ENCODE peak calls at places on chromosomes 7 and 10, in seven cellular contexts. One of them, this sample, is unnamed.

GRCh38 chr7:30924624-30925023 is 13.0 kb downstream of the AQP1 start:
- DNase-seq in spleen: peak; percentile 54
- DNase-seq in prostate gland: no peak
- DNase-seq in CD8-positive, alpha-beta memory T cell: no peak
- DNase-seq in sigmoid colon: no peak
- DNase-seq in neural progenitor cell: no peak
- DNase-seq in WERI-Rb-1: no peak
- DNase-seq in this sample: peak; percentile 21

GRCh38 chr7:17849504-17849903 is 90.8 kb downstream of the SNX13 start:
- DNase-seq in spleen: no peak
- DNase-seq in prostate gland: no peak
- DNase-seq in CD8-positive, alpha-beta memory T cell: no peak
- DNase-seq in sigmoid colon: no peak
- DNase-seq in neural progenitor cell: no peak
- DNase-seq in WERI-Rb-1: no peak
- DNase-seq in this sample: no peak

GRCh38 chr7:32890553-32891045 is 961 bp downstream of the KBTBD2 start:
- DNase-seq in spleen: no peak
- DNase-seq in prostate gland: peak; percentile 53
- DNase-seq in CD8-positive, alpha-beta memory T cell: peak; percentile 72
- DNase-seq in sigmoid colon: no peak
- DNase-seq in neural progenitor cell: peak; percentile 21
- DNase-seq in WERI-Rb-1: no peak
- DNase-seq in this sample: no peak

GRCh38 chr10:26805567-26806245 is 55.1 kb downstream of the ABI1 start:
- DNase-seq in spleen: no peak
- DNase-seq in prostate gland: no peak
- DNase-seq in CD8-positive, alpha-beta memory T cell: no peak
- DNase-seq in sigmoid colon: no peak
- DNase-seq in neural progenitor cell: no peak
- DNase-seq in WERI-Rb-1: no peak
- DNase-seq in this sample: no peak

GRCh38 chr7:111265394-111265793 is 174.5 kb downstream of the LRRN3 start:
- DNase-seq in spleen: no peak
- DNase-seq in prostate gland: no peak
- DNase-seq in CD8-positive, alpha-beta memory T cell: no peak
- DNase-seq in sigmoid colon: no peak
- DNase-seq in neural progenitor cell: no peak
- DNase-seq in WERI-Rb-1: no peak
- DNase-seq in this sample: no peak

GRCh38 chr10:119494224-119495060 is 48.1 kb downstream of the RGS10 start:
- DNase-seq in spleen: no peak
- DNase-seq in prostate gland: peak; percentile 33
- DNase-seq in CD8-positive, alpha-beta memory T cell: no peak
- DNase-seq in sigmoid colon: peak; percentile 74
- DNase-seq in neural progenitor cell: no peak
- DNase-seq in WERI-Rb-1: no peak
- DNase-seq in this sample: no peak

GRCh38 chr10:14405076-14406065 is 74.6 kb upstream of the FRMD4A start:
- DNase-seq in spleen: no peak
- DNase-seq in prostate gland: no peak
- DNase-seq in CD8-positive, alpha-beta memory T cell: no peak
- DNase-seq in sigmoid colon: no peak
- DNase-seq in neural progenitor cell: no peak
- DNase-seq in WERI-Rb-1: no peak
- DNase-seq in this sample: no peak

GRCh38 chr10:111113961-111114830 is 37.4 kb downstream of the ADRA2A start:
- DNase-seq in spleen: no peak
- DNase-seq in prostate gland: no peak
- DNase-seq in CD8-positive, alpha-beta memory T cell: no peak
- DNase-seq in sigmoid colon: no peak
- DNase-seq in neural progenitor cell: no peak
- DNase-seq in WERI-Rb-1: no peak
- DNase-seq in this sample: no peak

GRCh38 chr7:110645060-110645459 is 445.9 kb upstream of the LRRN3 start:
- DNase-seq in spleen: no peak
- DNase-seq in prostate gland: no peak
- DNase-seq in CD8-positive, alpha-beta memory T cell: no peak
- DNase-seq in sigmoid colon: no peak
- DNase-seq in neural progenitor cell: no peak
- DNase-seq in WERI-Rb-1: no peak
- DNase-seq in this sample: no peak

GRCh38 chr7:66140924-66141323 is 26.3 kb downstream of the CRCP start:
- DNase-seq in spleen: no peak
- DNase-seq in prostate gland: peak; percentile 66
- DNase-seq in CD8-positive, alpha-beta memory T cell: no peak
- DNase-seq in sigmoid colon: peak; percentile 92
- DNase-seq in neural progenitor cell: peak; percentile 51
- DNase-seq in WERI-Rb-1: peak; percentile 45
- DNase-seq in this sample: peak; percentile 28

GRCh38 chr10:13787015-13787421 is 200.3 kb downstream of the PRPF18 start:
- DNase-seq in spleen: peak; percentile 82
- DNase-seq in prostate gland: no peak
- DNase-seq in CD8-positive, alpha-beta memory T cell: peak; percentile 89
- DNase-seq in sigmoid colon: no peak
- DNase-seq in neural progenitor cell: no peak
- DNase-seq in WERI-Rb-1: no peak
- DNase-seq in this sample: no peak

GRCh38 chr7:122260336-122260735 is 44.2 kb downstream of the FEZF1 start:
- DNase-seq in spleen: no peak
- DNase-seq in prostate gland: no peak
- DNase-seq in CD8-positive, alpha-beta memory T cell: no peak
- DNase-seq in sigmoid colon: no peak
- DNase-seq in neural progenitor cell: no peak
- DNase-seq in WERI-Rb-1: no peak
- DNase-seq in this sample: no peak

DNA sequence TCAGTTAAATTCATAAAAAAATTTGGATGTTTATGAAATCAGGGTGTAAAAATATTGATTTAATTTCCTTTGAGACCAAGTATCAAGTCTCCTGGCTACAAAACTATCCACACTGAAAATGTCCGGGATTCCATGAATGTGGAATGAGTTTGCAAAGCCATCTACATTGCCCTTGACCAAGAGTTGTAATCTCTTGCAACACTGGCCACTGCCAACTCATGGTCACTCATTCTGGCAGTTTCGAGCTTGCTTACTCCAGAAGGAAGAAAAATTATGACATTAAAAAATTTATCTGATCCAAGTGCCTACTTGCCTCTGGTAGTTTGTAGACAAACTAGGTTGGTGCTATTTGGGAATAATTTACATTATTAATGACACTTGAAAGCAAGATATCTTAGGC is 84.2 kb downstream of the NPY start:
- DNase-seq in spleen: no peak
- DNase-seq in prostate gland: no peak
- DNase-seq in CD8-positive, alpha-beta memory T cell: no peak
- DNase-seq in sigmoid colon: no peak
- DNase-seq in neural progenitor cell: no peak
- DNase-seq in WERI-Rb-1: no peak
- DNase-seq in this sample: no peak
- H3K4me3 ChIP-seq in spleen: no peak overlapping the region
- H3K4me3 ChIP-seq in prostate gland: no peak overlapping the region
- H3K4me3 ChIP-seq in CD8-positive, alpha-beta memory T cell: no peak overlapping the region
- H3K4me3 ChIP-seq in sigmoid colon: no peak overlapping the region
- H3K4me3 ChIP-seq in neural progenitor cell: no peak overlapping the region
- H3K4me3 ChIP-seq in WERI-Rb-1: no peak overlapping the region
- H3K4me3 ChIP-seq in this sample: no peak overlapping the region

GRCh38 chr7:855686-856369 is 20.5 kb upstream of the GET4 start:
- DNase-seq in spleen: no peak
- DNase-seq in prostate gland: no peak
- DNase-seq in CD8-positive, alpha-beta memory T cell: no peak
- DNase-seq in sigmoid colon: no peak
- DNase-seq in neural progenitor cell: no peak
- DNase-seq in WERI-Rb-1: no peak
- DNase-seq in this sample: no peak

GRCh38 chr7:854118-854775 is 22.0 kb downstream of the SUN1 start:
- DNase-seq in spleen: no peak
- DNase-seq in prostate gland: no peak
- DNase-seq in CD8-positive, alpha-beta memory T cell: no peak
- DNase-seq in sigmoid colon: no peak
- DNase-seq in neural progenitor cell: no peak
- DNase-seq in WERI-Rb-1: no peak
- DNase-seq in this sample: no peak

GRCh38 chr7:859368-860030 is 16.9 kb upstream of the GET4 start:
- DNase-seq in spleen: no peak
- DNase-seq in prostate gland: no peak
- DNase-seq in CD8-positive, alpha-beta memory T cell: no peak
- DNase-seq in sigmoid colon: no peak
- DNase-seq in neural progenitor cell: no peak
- DNase-seq in WERI-Rb-1: no peak
- DNase-seq in this sample: no peak

GRCh38 chr7:857661-858060 is 18.7 kb upstream of the GET4 start:
- DNase-seq in spleen: no peak
- DNase-seq in prostate gland: peak; percentile 63
- DNase-seq in CD8-positive, alpha-beta memory T cell: no peak
- DNase-seq in sigmoid colon: no peak
- DNase-seq in neural progenitor cell: no peak
- DNase-seq in WERI-Rb-1: no peak
- DNase-seq in this sample: no peak

DNA sequence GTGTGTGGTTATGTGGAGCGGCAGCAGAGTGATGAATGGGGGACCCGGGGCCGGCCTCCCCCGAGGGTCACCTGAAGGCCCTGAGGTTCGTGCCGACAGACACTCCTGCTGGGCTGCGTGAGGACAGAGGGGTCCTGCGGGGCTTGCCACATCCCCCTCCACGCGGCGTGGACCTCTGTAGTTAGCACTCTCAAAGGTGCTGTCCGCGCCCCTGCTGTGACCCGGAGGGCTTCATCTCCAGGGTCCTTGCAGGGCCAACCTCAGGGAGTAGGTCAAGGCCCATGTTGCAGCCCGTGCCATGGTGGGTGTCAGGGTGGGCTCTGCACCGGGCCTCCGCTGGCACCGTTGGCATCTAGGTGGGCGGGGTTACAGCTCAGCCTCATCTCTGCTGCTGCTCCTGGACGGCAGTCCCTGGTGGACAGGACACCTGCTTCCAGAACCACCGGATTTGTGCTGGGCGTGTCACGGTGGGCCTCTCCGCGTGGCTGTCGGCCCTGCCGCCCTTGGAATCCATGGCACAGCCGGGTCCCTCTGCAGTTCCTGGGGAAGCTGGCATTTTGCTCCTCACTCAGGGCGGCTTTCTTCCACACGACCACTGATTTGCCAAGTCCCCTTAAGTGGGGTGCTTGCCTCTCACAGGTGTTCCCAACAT is 19.8 kb upstream of the GET4 start:
- DNase-seq in spleen: no peak
- DNase-seq in prostate gland: no peak
- DNase-seq in CD8-positive, alpha-beta memory T cell: no peak
- DNase-seq in sigmoid colon: no peak
- DNase-seq in neural progenitor cell: no peak
- DNase-seq in WERI-Rb-1: no peak
- DNase-seq in this sample: no peak
- H3K36me3 ChIP-seq in spleen: peaks cover 99% of the 10 kb centered on the region
- H3K36me3 ChIP-seq in prostate gland: peaks cover 32% of the 10 kb centered on the region
- H3K36me3 ChIP-seq in CD8-positive, alpha-beta memory T cell: peaks cover 40% of the 10 kb centered on the region
- H3K36me3 ChIP-seq in sigmoid colon: peaks cover 67% of the 10 kb centered on the region
- H3K36me3 ChIP-seq in neural progenitor cell: no peaks in the 10 kb centered on the region
- H3K36me3 ChIP-seq in WERI-Rb-1: peaks cover 95% of the 10 kb centered on the region
- H3K36me3 ChIP-seq in this sample: peaks cover 54% of the 10 kb centered on the region

GRCh38 chr7:98459529-98459928 is 58.6 kb upstream of the BAIAP2L1 start:
- DNase-seq in spleen: no peak
- DNase-seq in prostate gland: no peak
- DNase-seq in CD8-positive, alpha-beta memory T cell: no peak
- DNase-seq in sigmoid colon: no peak
- DNase-seq in neural progenitor cell: no peak
- DNase-seq in WERI-Rb-1: no peak
- DNase-seq in this sample: peak; percentile 79
- H3K27me3 ChIP-seq in spleen: no peaks in the 10 kb centered on the region
- H3K27me3 ChIP-seq in prostate gland: no peaks in the 10 kb centered on the region
- H3K27me3 ChIP-seq in CD8-positive, alpha-beta memory T cell: no peaks in the 10 kb centered on the region
- H3K27me3 ChIP-seq in sigmoid colon: no peaks in the 10 kb centered on the region
- H3K27me3 ChIP-seq in neural progenitor cell: no peaks in the 10 kb centered on the region
- H3K27me3 ChIP-seq in WERI-Rb-1: no peaks in the 10 kb centered on the region
- H3K27me3 ChIP-seq in this sample: no peaks in the 10 kb centered on the region

GRCh38 chr10:50574305-50574704 is 49.5 kb downstream of the SGMS1 start:
- DNase-seq in spleen: no peak
- DNase-seq in prostate gland: no peak
- DNase-seq in CD8-positive, alpha-beta memory T cell: no peak
- DNase-seq in sigmoid colon: no peak
- DNase-seq in neural progenitor cell: no peak
- DNase-seq in WERI-Rb-1: no peak
- DNase-seq in this sample: no peak
- H3K4me3 ChIP-seq in spleen: no peak overlapping the region
- H3K4me3 ChIP-seq in prostate gland: no peak overlapping the region
- H3K4me3 ChIP-seq in CD8-positive, alpha-beta memory T cell: no peak overlapping the region
- H3K4me3 ChIP-seq in sigmoid colon: no peak overlapping the region
- H3K4me3 ChIP-seq in neural progenitor cell: no peak overlapping the region
- H3K4me3 ChIP-seq in WERI-Rb-1: no peak overlapping the region
- H3K4me3 ChIP-seq in this sample: no peak overlapping the region

This sample was measured in H7.